ENCODE peak calls at places on chromosomes 16 and 17, in ten cellular contexts. C, A, V, G, F, I, R, X, Q and D are unnamed samples.

GRCh38 chr17:50058296-50058945 is 2.5 kb downstream of the ITGA3 start:
- DNase-seq in A (peak), G (no peak), V (no peak), X (no peak), Q (peak), F (no peak), R (no peak), C (no peak), I (no peak), D (no peak)

GRCh38 chr17:75665981-75666380 is 973 bp downstream of the RECQL5 start:
- DNase-seq in R (no peak), V (peak), C (no peak), Q (no peak), A (peak), G (no peak), X (no peak), F (no peak), I (no peak), D (no peak)

GRCh38 chr16:58815188-58815888 is 81.2 kb upstream of the GOT2 start:
- DNase-seq in X (peak), F (peak), A (no peak), G (no peak), C (no peak), R (no peak), V (no peak), Q (no peak), I (no peak), D (no peak)

GRCh38 chr17:77790143-77790829 is 168.2 kb upstream of the TNRC6C start:
- DNase-seq in A (no peak), Q (no peak), C (no peak), G (peak), V (no peak), R (no peak), X (no peak), F (no peak), I (no peak), D (no peak)

GRCh38 chr17:35588196-35588920 is 1.2 kb downstream of the AP2B1 start:
- DNase-seq in G (no peak), X (no peak), I (no peak), R (no peak), A (no peak), Q (no peak), C (no peak), V (no peak), F (peak), D (no peak)

GRCh38 chr16:5615868-5616642 is 518.5 kb upstream of the EEF2KMT start:
- DNase-seq in X (peak), G (peak), Q (peak), F (peak), V (peak), R (no peak), I (peak), C (no peak), A (peak), D (no peak)

GRCh38 chr17:14864127-14864526 is 401.0 kb downstream of the PMP22 start:
- DNase-seq in X (no peak), C (no peak), F (no peak), I (no peak), Q (no peak), V (no peak), R (no peak), G (no peak), A (no peak), D (no peak)

GRCh38 chr17:57632294-57632693 is 112.8 kb downstream of the CCDC182 start:
- DNase-seq in X (no peak), C (no peak), F (no peak), I (no peak), R (no peak), V (no peak), A (peak), G (no peak), Q (no peak), D (no peak)

GRCh38 chr17:50423553-50424159 is 2.4 kb upstream of the ACSF2 start:
- DNase-seq in G (no peak), A (no peak), I (peak), X (no peak), C (peak), V (peak), Q (peak), F (peak), R (peak), D (no peak)

GRCh38 chr16:49795513-49795912 is 60.4 kb downstream of the ZNF423 start:
- DNase-seq in I (no peak), Q (no peak), F (no peak), G (no peak), C (no peak), X (no peak), V (no peak), R (no peak), A (no peak), D (no peak)

GRCh38 chr17:70552230-70552981 is 383.1 kb downstream of the KCNJ2 start:
- DNase-seq in V (no peak), A (no peak), X (no peak), R (peak), C (no peak), Q (no peak), G (no peak), I (peak), F (peak), D (no peak)

GRCh38 chr17:81991684-81992513 is 14.5 kb downstream of the ASPSCR1 start:
- DNase-seq in A (no peak), C (no peak), R (peak), Q (peak), X (peak), G (no peak), I (peak), F (peak), V (peak), D (peak)

GRCh38 chr16:89062389-89063345 is 31.0 kb upstream of the ACSF3 start:
- DNase-seq in Q (no peak), V (no peak), R (no peak), X (no peak), I (no peak), C (no peak), G (no peak), F (no peak), A (no peak), D (no peak)

GRCh38 chr16:22328081-22328725 is 31.0 kb downstream of the POLR3E start:
- DNase-seq in R (no peak), F (no peak), Q (no peak), X (no peak), V (no peak), G (no peak), I (no peak), C (no peak), A (no peak), D (no peak)
- TF ChIP-seq POLR2A in R (no peak), F (no peak), Q (no peak), X (no peak), V (no peak), G (no peak), I (no peak), C (no peak), A (no peak), D (no peak)

GRCh38 chr16:55056585-55057520 is 126.2 kb downstream of the IRX5 start:
- DNase-seq in C (no peak), V (peak), Q (no peak), R (no peak), F (peak), I (no peak), X (no peak), A (peak), G (peak), D (peak)
- TF ChIP-seq CTCF in C (no peak), V (no peak), Q (no peak), R (no peak), F (no peak), I (no peak), X (no peak), A (no peak), G (peak), D (no peak)

GRCh38 chr17:3723556-3724372 is at the start of gene HASPIN:
- DNase-seq in F (peak), A (peak), C (peak), G (peak), V (peak), I (peak), Q (peak), X (peak), R (peak), D (peak)
- TF ChIP-seq POLR2A in F (peak), A (peak), C (peak), G (peak), V (peak), I (no peak), Q (no peak), X (no peak), R (peak), D (no peak)

DNA sequence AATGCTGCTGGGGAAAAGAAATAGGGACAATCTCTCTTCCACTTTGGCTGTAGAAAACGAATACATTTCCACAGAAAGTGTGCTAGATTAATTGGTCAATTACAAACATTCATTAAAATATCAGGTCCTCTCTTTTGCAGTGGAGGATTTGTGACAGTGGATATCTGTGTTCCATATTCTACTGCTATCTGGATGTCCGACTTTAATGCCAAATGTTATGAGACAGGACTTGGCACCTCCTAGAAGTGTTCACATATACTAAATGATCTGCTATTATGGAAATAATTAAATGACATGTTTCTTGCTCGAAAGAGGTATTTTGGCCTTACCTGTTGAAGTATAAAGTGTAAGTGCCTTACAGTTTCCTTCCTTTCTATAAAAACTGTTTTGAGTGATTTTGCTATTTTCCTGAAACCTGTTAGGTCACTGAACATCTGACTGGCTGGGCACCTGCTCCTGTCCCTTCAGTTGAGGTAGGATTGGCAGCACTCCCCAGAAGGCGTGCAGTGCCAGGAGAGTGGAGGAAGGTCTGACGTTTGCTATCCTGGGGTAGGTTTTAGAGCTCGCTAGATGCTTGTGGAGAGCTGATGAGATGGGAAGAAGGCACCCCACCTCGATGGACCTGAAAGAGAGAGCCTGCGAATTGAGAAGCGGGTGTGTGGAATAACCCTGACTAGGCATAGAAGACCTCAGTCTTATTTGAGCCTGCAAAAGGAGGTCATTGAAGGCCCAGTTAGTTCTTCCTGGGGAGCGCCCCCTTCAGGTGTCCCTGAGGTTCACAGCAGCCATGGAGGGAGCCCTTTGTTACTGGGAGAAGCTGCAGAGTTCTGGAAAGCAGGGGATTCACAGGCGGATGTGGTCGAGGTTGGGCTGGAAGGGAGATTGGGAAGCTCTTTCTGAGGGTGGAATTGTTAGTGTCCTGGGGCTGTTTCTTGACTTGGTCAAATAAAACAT is 159.4 kb upstream of the ZNF267 start:
- DNase-seq in F (no peak), X (no peak), V (no peak), C (no peak), Q (no peak), G (peak), I (no peak), A (no peak), R (no peak), D (no peak)
- TF ChIP-seq CTCF in F (no peak), X (no peak), V (no peak), C (no peak), Q (no peak), G (peak), I (no peak), A (no peak), R (no peak), D (no peak)

GRCh38 chr17:48571024-48571818 is 6.9 kb downstream of the HOXB4 start:
- DNase-seq in F (no peak), C (no peak), I (no peak), Q (no peak), G (no peak), V (no peak), X (no peak), R (no peak), A (no peak), D (no peak)
- TF ChIP-seq POLR2A in F (no peak), C (no peak), I (no peak), Q (no peak), G (no peak), V (no peak), X (no peak), R (no peak), A (no peak), D (no peak)

GRCh38 chr17:60554377-60554788 is 28.3 kb upstream of the APPBP2 start:
- DNase-seq in X (no peak), F (no peak), G (no peak), Q (peak), A (no peak), R (no peak), I (peak), C (no peak), V (no peak), D (no peak)
- TF ChIP-seq CTCF in X (no peak), F (no peak), G (no peak), Q (no peak), A (no peak), R (no peak), I (no peak), C (no peak), V (no peak), D (no peak)

GRCh38 chr17:7843536-7844291 is 9.7 kb downstream of the KDM6B start:
- DNase-seq in R (peak), A (peak), G (peak), F (peak), V (peak), Q (peak), I (peak), C (peak), X (peak), D (peak)
- TF ChIP-seq POLR2A in R (peak), A (peak), G (no peak), F (peak), V (peak), Q (peak), I (peak), C (peak), X (no peak), D (no peak)